ENCODE peak calls at places on chromosomes 11 and 22, in five cellular contexts. One of them, this sample, is unnamed.

GRCh38 chr11:5301846-5302245 is at the start of gene OR51B4:
- DNase-seq in HEK293T: no peak
- DNase-seq in sigmoid colon: no peak
- DNase-seq in PC-9: no peak
- DNase-seq in MV-4-11: no peak
- DNase-seq in this sample: no peak

GRCh38 chr11:94805994-94806393 is 37.8 kb downstream of the AMOTL1 start:
- DNase-seq in HEK293T: no peak
- DNase-seq in sigmoid colon: no peak
- DNase-seq in PC-9: no peak
- DNase-seq in MV-4-11: no peak
- DNase-seq in this sample: no peak

GRCh38 chr22:45129703-45130524 is 33.8 kb upstream of the NUP50 start:
- DNase-seq in HEK293T: no peak
- DNase-seq in sigmoid colon: no peak
- DNase-seq in PC-9: no peak
- DNase-seq in MV-4-11: peak; percentile 33
- DNase-seq in this sample: no peak

GRCh38 chr22:49328630-49329405 is 498.9 kb downstream of the BRD1 start:
- DNase-seq in HEK293T: no peak
- DNase-seq in sigmoid colon: no peak
- DNase-seq in PC-9: no peak
- DNase-seq in MV-4-11: no peak
- DNase-seq in this sample: peak; percentile 44

GRCh38 chr11:2975594-2975993 is 16.5 kb downstream of the NAP1L4 start:
- DNase-seq in HEK293T: peak; percentile 57
- DNase-seq in sigmoid colon: no peak
- DNase-seq in PC-9: no peak
- DNase-seq in MV-4-11: peak; percentile 58
- DNase-seq in this sample: no peak

GRCh38 chr11:2150206-2150847 is 10.7 kb downstream of the INS start:
- DNase-seq in HEK293T: peak; percentile 51
- DNase-seq in sigmoid colon: no peak
- DNase-seq in PC-9: no peak
- DNase-seq in MV-4-11: no peak
- DNase-seq in this sample: no peak

GRCh38 chr11:119087747-119088241 is 3.1 kb downstream of the HMBS start:
- DNase-seq in HEK293T: no peak
- DNase-seq in sigmoid colon: no peak
- DNase-seq in PC-9: peak; percentile 31
- DNase-seq in MV-4-11: no peak
- DNase-seq in this sample: no peak

GRCh38 chr11:119897046-119897440 is 168.0 kb upstream of the NECTIN1 start:
- DNase-seq in HEK293T: no peak
- DNase-seq in sigmoid colon: no peak
- DNase-seq in PC-9: no peak
- DNase-seq in MV-4-11: no peak
- DNase-seq in this sample: no peak

GRCh38 chr11:124586247-124586860 is 16.6 kb downstream of the OR8A1 start:
- DNase-seq in HEK293T: peak; percentile 54
- DNase-seq in sigmoid colon: no peak
- DNase-seq in PC-9: peak; percentile 34
- DNase-seq in MV-4-11: peak; percentile 33
- DNase-seq in this sample: no peak